ENCODE peak calls at places on chromosomes 5 and 9, in seven cellular contexts. D is transverse colon; R is iPS DF 19.7; X is activated CD4-positive, alpha-beta T cell treated with anti-CD3 and anti-CD28 coated beads for 48 hours; G is glutamatergic neuron; M is nephron progenitor cell; O is caudate nucleus. I is an unnamed sample.

GRCh38 chr5:142404046-142404477 is 79.2 kb upstream of the SPRY4 start:
- DNase-seq in D (no peak), R (no peak), X (no peak), G (no peak), M (no peak), O (no peak), I (no peak)

GRCh38 chr9:20835364-20836286 is 151.6 kb downstream of the FOCAD start:
- DNase-seq in D (no peak), R (no peak), X (no peak), G (no peak), M (no peak), O (no peak), I (no peak)

GRCh38 chr9:130128782-130129424 is 43.3 kb upstream of the NCS1 start:
- DNase-seq in D (peak), R (no peak), X (peak), G (no peak), M (no peak), O (no peak), I (peak)

GRCh38 chr9:127219533-127219932 is 45.0 kb upstream of the GARNL3 start:
- DNase-seq in D (no peak), R (no peak), X (no peak), G (no peak), M (no peak), O (no peak), I (no peak)

GRCh38 chr9:113381909-113382411 is 5.2 kb upstream of the HDHD3 start:
- DNase-seq in D (peak), R (no peak), X (no peak), G (no peak), M (no peak), O (no peak), I (no peak)

GRCh38 chr9:35110327-35110758 is 5.3 kb downstream of the ATOSB start:
- DNase-seq in D (no peak), R (no peak), X (no peak), G (no peak), M (no peak), O (peak), I (no peak)

GRCh38 chr9:130227833-130228232 is 37.7 kb upstream of the HMCN2 start:
- DNase-seq in D (no peak), R (no peak), X (no peak), G (no peak), M (no peak), O (no peak), I (no peak)

GRCh38 chr5:163347671-163348070 is 89.7 kb upstream of the CCNG1 start:
- DNase-seq in D (peak), R (no peak), X (peak), G (peak), M (peak), O (peak), I (peak)

GRCh38 chr9:83062653-83063527 is at the start of gene RASEF:
- DNase-seq in D (peak), R (peak), X (no peak), G (peak), M (peak), O (no peak), I (no peak)

I was measured in activated naive CD8-positive, alpha-beta T cell treated with anti-CD3 and anti-CD28 coated beads, Interleukin-2, amount 50 U/mL, for 24 hours.